ENCODE peak calls at places on chromosomes 5 and 9, in four cellular contexts. X is nephron progenitor cell, R is tibial nerve, H is endothelial cell. V is an unnamed sample.

GRCh38 chr5:69329905-69330489 is 2.6 kb downstream of the CCDC125 start:
- DNase-seq in R (no peak), H (no peak), X (no peak), V (no peak)

GRCh38 chr5:179194941-179195381 is 134.8 kb downstream of the ZNF354C start:
- DNase-seq in X (no peak), H (no peak), R (no peak), V (no peak)

GRCh38 chr5:101580591-101580990 is 677.5 kb upstream of the ST8SIA4 start:
- DNase-seq in X (no peak), H (no peak), R (no peak), V (no peak)

GRCh38 chr9:133141833-133142594 is 21.0 kb upstream of the RALGDS start:
- DNase-seq in X (no peak), H (no peak), R (no peak), V (no peak)

GRCh38 chr5:149157330-149157729 is 16.0 kb downstream of the ABLIM3 start:
- DNase-seq in X (no peak), H (no peak), R (no peak), V (no peak)

GRCh38 chr9:73615557-73615956 is 463.9 kb downstream of the ANXA1 start:
- DNase-seq in H (no peak), X (no peak), R (no peak), V (no peak)

GRCh38 chr5:103808464-103809106 is 246.0 kb upstream of the NUDT12 start:
- DNase-seq in R (no peak), X (peak), H (peak), V (no peak)

GRCh38 chr5:165328856-165329255 is 1823.4 kb downstream of the MAT2B start:
- DNase-seq in H (no peak), X (no peak), R (no peak), V (no peak)

GRCh38 chr9:78029601-78030552 is 1.7 kb downstream of the GNAQ start:
- DNase-seq in R (no peak), X (no peak), H (no peak), V (no peak)

GRCh38 chr9:91746904-91747303 is 203.1 kb downstream of the ROR2 start:
- DNase-seq in H (no peak), R (no peak), X (no peak), V (no peak)

GRCh38 chr9:99353408-99353807 is 131.3 kb downstream of the SEC61B start:
- DNase-seq in H (no peak), R (no peak), X (no peak), V (peak)

GRCh38 chr5:10535237-10535530 is 28.7 kb upstream of the ANKRD33B start:
- DNase-seq in H (no peak), R (no peak), X (no peak), V (no peak)

GRCh38 chr5:135179308-135179980 is 145.4 kb upstream of the PITX1 start:
- DNase-seq in R (no peak), X (no peak), H (no peak), V (no peak)

GRCh38 chr5:9765421-9765820 is 135.3 kb upstream of the TAS2R1 start:
- DNase-seq in H (no peak), X (no peak), R (no peak), V (no peak)

GRCh38 chr5:179272326-179273073 is 72.8 kb downstream of the ADAMTS2 start:
- DNase-seq in R (no peak), X (no peak), H (no peak), V (peak)

GRCh38 chr5:79186021-79186420 is 49.9 kb upstream of the JMY start:
- DNase-seq in X (no peak), H (no peak), R (no peak), V (no peak)

GRCh38 chr5:81216152-81216551 is 17.0 kb upstream of the CKMT2 start:
- DNase-seq in H (no peak), X (no peak), R (no peak), V (no peak)

GRCh38 chr5:77326142-77326541 is 115.7 kb downstream of the PDE8B start:
- DNase-seq in R (no peak), X (no peak), H (no peak), V (no peak)

GRCh38 chr5:132297211-132297940 is 3.2 kb downstream of the SLC22A4 start:
- DNase-seq in X (no peak), H (no peak), R (no peak), V (peak)

GRCh38 chr5:138569759-138570158 is 5.4 kb downstream of the HSPA9 start:
- DNase-seq in H (no peak), R (no peak), X (no peak), V (no peak)

GRCh38 chr5:144042157-144042556 is 128.3 kb downstream of the YIPF5 start:
- DNase-seq in X (no peak), H (no peak), R (no peak), V (no peak)

GRCh38 chr5:145975361-145976066 is 39.1 kb downstream of the SH3RF2 start:
- DNase-seq in R (no peak), H (no peak), X (no peak), V (no peak)

GRCh38 chr5:109898547-109899544 is 209.1 kb downstream of the MAN2A1 start:
- DNase-seq in X (no peak), H (no peak), R (no peak), V (no peak)

GRCh38 chr9:130561056-130561455 is 18.3 kb upstream of the FUBP3 start:
- DNase-seq in R (no peak), H (no peak), X (no peak), V (no peak)

GRCh38 chr5:15452780-15453179 is 47.2 kb upstream of the FBXL7 start:
- DNase-seq in H (no peak), X (no peak), R (no peak), V (no peak)

GRCh38 chr5:69129413-69129812 is 35.6 kb downstream of the SLC30A5 start:
- DNase-seq in R (no peak), X (no peak), H (no peak), V (no peak)

GRCh38 chr9:121984726-121985402 is 108.2 kb downstream of the TTLL11 start:
- DNase-seq in R (no peak), H (no peak), X (no peak), V (no peak)

GRCh38 chr5:100576217-100576751 is 41.1 kb downstream of the FAM174A start:
- DNase-seq in H (no peak), X (no peak), R (no peak), V (no peak)

GRCh38 chr5:76065258-76065657 is 17.9 kb upstream of the SV2C start:
- DNase-seq in R (no peak), X (no peak), H (no peak), V (no peak)

GRCh38 chr9:34654317-34655083 is 2.5 kb downstream of the IL11RA start:
- DNase-seq in H (no peak), R (no peak), X (no peak), V (no peak)

GRCh38 chr5:6707852-6708251 is 5.4 kb upstream of the TENT4A start:
- DNase-seq in R (no peak), X (no peak), H (no peak), V (no peak)

GRCh38 chr9:4494806-4495205 is 4.5 kb downstream of the SLC1A1 start:
- DNase-seq in X (no peak), R (no peak), H (no peak), V (no peak)

GRCh38 chr9:27688954-27689353 is 115.7 kb upstream of the C9orf72 start:
- DNase-seq in H (no peak), X (no peak), R (no peak), V (no peak)

GRCh38 chr9:125255781-125256391 is 5.7 kb upstream of the GAPVD1 start:
- DNase-seq in R (no peak), H (peak), X (no peak), V (no peak)

GRCh38 chr5:56947052-56947451 is 4.9 kb downstream of the MIER3 start:
- DNase-seq in H (no peak), R (no peak), X (no peak), V (no peak)

GRCh38 chr9:113795811-113796392 is 80.2 kb upstream of the ZNF618 start:
- DNase-seq in R (no peak), X (no peak), H (no peak), V (no peak)

GRCh38 chr9:113794721-113795120 is 81.4 kb upstream of the ZNF618 start:
- DNase-seq in R (no peak), H (no peak), X (no peak), V (no peak)

GRCh38 chr9:113798062-113799030 is 77.8 kb upstream of the ZNF618 start:
- DNase-seq in X (no peak), H (no peak), R (no peak), V (peak)

GRCh38 chr9:113793558-113793957 is 82.6 kb upstream of the ZNF618 start:
- DNase-seq in H (no peak), X (no peak), R (no peak), V (no peak)

GRCh38 chr9:113796651-113797426 is 79.3 kb upstream of the ZNF618 start:
- DNase-seq in R (no peak), X (no peak), H (no peak), V (peak)
- TF ChIP-seq CTCF in R (no peak), X (no peak), H (no peak), V (no peak)

GRCh38 chr9:75333624-75334023 is 245.3 kb downstream of the OSTF1 start:
- DNase-seq in H (no peak), R (no peak), X (no peak), V (no peak)
- TF ChIP-seq CTCF in H (peak), R (peak), X (peak), V (no peak)

GRCh38 chr9:129007035-129007765 is 20.9 kb downstream of the SH3GLB2 start:
- DNase-seq in H (no peak), R (peak), X (no peak), V (no peak)
- TF ChIP-seq CTCF in H (no peak), R (no peak), X (peak), V (no peak)

GRCh38 chr5:54852007-54852406 is 133.4 kb downstream of the ESM1 start:
- DNase-seq in R (no peak), H (no peak), X (no peak), V (no peak)
- TF ChIP-seq CTCF in R (no peak), H (peak), X (no peak), V (no peak)

GRCh38 chr5:153752890-153753289 is 262.4 kb downstream of the GRIA1 start:
- DNase-seq in H (no peak), X (no peak), R (no peak), V (no peak)

GRCh38 chr5:153753645-153754432 is 263.4 kb downstream of the GRIA1 start:
- DNase-seq in X (no peak), R (no peak), H (no peak), V (peak)

GRCh38 chr5:153755913-153756500 is 265.5 kb downstream of the GRIA1 start:
- DNase-seq in X (no peak), H (no peak), R (no peak), V (peak)

GRCh38 chr5:153756540-153756939 is 266.1 kb downstream of the GRIA1 start:
- DNase-seq in H (no peak), X (no peak), R (no peak), V (no peak)
- TF ChIP-seq CTCF in H (no peak), X (no peak), R (no peak), V (no peak)

GRCh38 chr5:16776611-16777251 is 159.4 kb downstream of the MYO10 start:
- DNase-seq in X (peak), H (peak), R (no peak), V (peak)
- TF ChIP-seq CTCF in X (peak), H (peak), R (no peak), V (no peak)

GRCh38 chr5:142542906-142543305 is 143.0 kb downstream of the FGF1 start:
- DNase-seq in X (no peak), R (no peak), H (no peak), V (no peak)
- TF ChIP-seq CTCF in X (no peak), R (no peak), H (no peak), V (no peak)

DNA sequence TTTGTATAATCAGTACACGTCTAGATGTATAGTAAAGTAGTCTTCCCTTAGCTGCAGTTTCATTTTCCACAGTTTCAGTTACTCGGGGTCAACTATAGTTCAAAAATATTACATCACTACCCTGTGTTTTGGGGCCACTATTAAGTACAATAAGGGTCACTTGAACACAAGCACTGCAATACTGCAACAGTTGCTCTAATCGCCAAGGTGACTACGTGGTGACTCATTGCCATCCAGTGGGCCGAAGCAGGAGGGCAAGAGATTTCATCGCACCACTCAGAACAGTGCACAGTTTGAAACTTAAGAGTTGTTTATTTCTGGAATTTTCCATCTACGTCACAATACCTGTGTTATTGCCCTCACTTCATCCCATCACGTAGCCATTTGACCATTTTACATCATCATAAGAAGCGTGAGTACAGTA is at the start of gene ARL14EPL:
- DNase-seq in R (no peak), H (no peak), X (no peak), V (peak)
- TF ChIP-seq CTCF in R (no peak), H (no peak), X (peak), V (no peak)

GRCh38 chr5:112119969-112120368 is 299.1 kb downstream of the EPB41L4A start:
- DNase-seq in R (no peak), H (no peak), X (no peak), V (no peak)
- TF ChIP-seq CTCF in R (no peak), H (no peak), X (no peak), V (no peak)

GRCh38 chr5:171412186-171412585 is 7.3 kb upstream of the FGF18 start:
- DNase-seq in R (no peak), H (no peak), X (no peak), V (no peak)
- TF ChIP-seq CTCF in R (no peak), H (no peak), X (no peak), V (no peak)

V was measured in lower leg skin.